ENCODE peak calls at places on chromosomes 3 and 15, in six cellular contexts. Y is pancreas, C is kidney, I is GM06990, F is psoas muscle, W is IMR-90. X is an unnamed sample.

GRCh38 chr15:80615783-80616391 is 79.2 kb upstream of the ABHD17C start:
- DNase-seq in Y (peak; percentile 40), C (peak; percentile 81), I (no peak), F (peak; percentile 57), W (peak; percentile 66), X (peak; percentile 5)

GRCh38 chr15:98425173-98425572 is 223.2 kb upstream of the IGF1R start:
- DNase-seq in Y (no peak), C (no peak), I (no peak), F (no peak), W (no peak), X (no peak)

GRCh38 chr3:158098834-158099424 is 7.3 kb downstream of the SHOX2 start:
- DNase-seq in Y (no peak), C (no peak), I (no peak), F (no peak), W (no peak), X (no peak)

GRCh38 chr15:101143321-101143720 is 108.5 kb downstream of the CHSY1 start:
- DNase-seq in Y (no peak), C (no peak), I (no peak), F (no peak), W (no peak), X (no peak)

GRCh38 chr3:193673845-193674244 is 80.8 kb downstream of the OPA1 start:
- DNase-seq in Y (no peak), C (no peak), I (no peak), F (no peak), W (no peak), X (no peak)

GRCh38 chr15:48759921-48760320 is 50.9 kb downstream of the CEP152 start:
- DNase-seq in Y (no peak), C (no peak), I (no peak), F (no peak), W (no peak), X (no peak)

GRCh38 chr3:108406661-108407206 is 103.7 kb downstream of the MYH15 start:
- DNase-seq in Y (peak; percentile 36), C (no peak), I (peak; percentile 33), F (no peak), W (peak; percentile 56), X (no peak)

GRCh38 chr3:179943097-179943880 is 93.4 kb downstream of the PEX5L start:
- DNase-seq in Y (no peak), C (no peak), I (no peak), F (no peak), W (no peak), X (no peak)

GRCh38 chr3:186839874-186840641 is 2.5 kb upstream of the ADIPOQ start:
- DNase-seq in Y (no peak), C (peak; percentile 81), I (no peak), F (no peak), W (no peak), X (peak; percentile 70)

GRCh38 chr3:13214847-13215472 is 141.7 kb upstream of the IQSEC1 start:
- DNase-seq in Y (no peak), C (peak; percentile 18), I (no peak), F (no peak), W (no peak), X (no peak)

GRCh38 chr3:130828931-130829574 is 64.8 kb upstream of the ATP2C1 start:
- DNase-seq in Y (no peak), C (no peak), I (no peak), F (no peak), W (no peak), X (no peak)

GRCh38 chr3:138398791-138399575 is 35.4 kb upstream of the ESYT3 start:
- DNase-seq in Y (peak; percentile 42), C (no peak), I (no peak), F (no peak), W (no peak), X (no peak)

GRCh38 chr3:105238367-105238766 is 128.3 kb upstream of the ALCAM start:
- DNase-seq in Y (no peak), C (no peak), I (no peak), F (no peak), W (no peak), X (no peak)

GRCh38 chr3:15967577-15967976 is 169.8 kb upstream of the ANKRD28 start:
- DNase-seq in Y (no peak), C (no peak), I (no peak), F (no peak), W (no peak), X (no peak)

GRCh38 chr15:58441376-58442070 is 9.7 kb downstream of the LIPC start:
- DNase-seq in Y (no peak), C (no peak), I (no peak), F (no peak), W (peak; percentile 87), X (no peak)

GRCh38 chr3:169250000-169250399 is 413.5 kb downstream of the MECOM start:
- DNase-seq in Y (no peak), C (no peak), I (no peak), F (no peak), W (no peak), X (no peak)

GRCh38 chr15:38041576-38041975 is 107.1 kb downstream of the TMCO5A start:
- DNase-seq in Y (no peak), C (no peak), I (no peak), F (no peak), W (peak; percentile 77), X (no peak)

GRCh38 chr15:63089260-63090043 is 32.2 kb upstream of the LACTB start:
- DNase-seq in Y (no peak), C (no peak), I (no peak), F (peak; percentile 31), W (peak; percentile 97), X (peak; percentile 69)

DNA sequence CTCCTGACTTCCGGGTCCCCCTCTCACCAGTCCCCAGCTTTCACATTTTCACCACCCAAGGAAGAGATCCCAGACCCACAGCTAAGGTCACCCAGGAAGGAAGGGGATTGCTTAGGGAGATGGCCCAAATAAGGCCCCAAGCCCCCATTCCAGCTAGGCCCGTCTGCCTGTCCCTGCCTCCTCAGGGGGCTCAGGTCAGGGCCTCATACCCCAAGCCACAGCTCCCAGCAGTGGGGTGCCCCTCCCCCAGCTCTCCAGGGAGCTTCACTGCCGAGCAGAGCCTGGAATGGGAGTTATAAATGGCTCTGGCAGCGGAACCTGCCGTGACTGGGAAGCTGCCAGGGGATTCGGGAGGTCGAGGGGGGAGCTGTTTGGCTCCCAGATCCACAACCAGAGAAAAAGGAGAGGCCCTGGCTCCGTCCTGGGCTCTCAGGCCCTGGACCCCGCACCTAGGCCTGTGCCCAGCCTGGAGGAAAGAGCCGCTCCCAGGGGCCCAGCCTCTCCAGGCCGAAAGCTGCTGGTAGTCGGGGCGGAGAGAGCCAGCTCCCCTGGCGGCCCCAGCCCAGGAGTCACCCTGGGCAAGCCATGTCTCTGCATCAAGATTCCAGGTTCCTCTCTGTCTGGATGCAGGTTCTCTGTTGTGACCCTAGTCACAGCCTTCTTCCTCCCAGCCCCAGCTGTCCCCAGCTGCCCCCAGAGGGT is 550 bp downstream of the CCDC9B start:
- DNase-seq in Y (peak; percentile 72), C (peak; percentile 90), I (no peak), F (peak; percentile 85), W (peak; percentile 73), X (no peak)
- H3K4me3 ChIP-seq in Y (peak overlapping the region; percentile 35), C (peak overlapping the region; percentile 28), I (no peak overlapping the region), F (peak overlapping the region; percentile 66), W (peak overlapping the region; percentile 45), X (peak overlapping the region; percentile 36)

GRCh38 chr3:165854696-165855095 is 17.5 kb upstream of the BCHE start:
- DNase-seq in Y (no peak), C (no peak), I (no peak), F (no peak), W (no peak), X (no peak)
- TF ChIP-seq CTCF in Y (peak; percentile 59), C (peak; percentile 31), I (peak; percentile 50), F (peak; percentile 45), W (peak; percentile 46), X (peak; percentile 44)

DNA sequence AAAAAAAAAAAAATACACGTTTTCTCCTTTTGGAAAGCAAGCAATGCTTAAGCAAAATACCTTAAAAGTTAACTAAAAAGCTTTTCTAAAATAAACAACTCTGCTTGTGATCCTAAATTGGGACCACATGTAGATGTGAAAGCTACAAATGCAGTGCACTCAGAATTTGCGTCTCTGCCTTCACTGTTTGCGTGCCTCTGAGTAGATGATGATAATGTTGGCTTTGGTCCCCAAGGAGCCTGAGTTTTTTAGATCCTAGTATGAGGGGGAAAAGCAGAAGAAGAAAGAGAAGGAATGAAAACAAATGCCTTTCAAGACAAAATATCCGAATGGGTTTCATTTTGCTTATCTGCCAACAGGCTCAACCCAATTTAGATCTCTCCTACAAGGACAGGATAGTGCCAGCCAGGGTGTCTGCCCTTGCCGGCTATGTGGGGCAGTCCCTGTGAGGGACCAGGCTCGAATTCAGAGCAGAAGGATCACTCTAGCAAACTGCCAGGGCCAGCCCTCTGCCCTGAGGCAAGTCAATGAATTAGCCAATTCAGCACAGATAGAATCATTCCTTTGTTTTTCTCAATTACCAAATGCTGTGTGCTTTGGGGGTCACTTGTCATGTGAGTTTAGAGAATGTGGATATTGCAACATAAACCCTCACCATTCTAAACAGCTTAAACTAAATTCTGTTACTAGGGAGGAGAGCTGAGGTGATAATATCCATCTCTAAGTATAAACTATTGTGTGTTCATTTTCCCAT is 28.5 kb downstream of the SCG5 start:
- DNase-seq in Y (no peak), C (no peak), I (no peak), F (no peak), W (peak; percentile 45), X (no peak)
- H3K4me3 ChIP-seq in Y (no peak overlapping the region), C (no peak overlapping the region), I (no peak overlapping the region), F (no peak overlapping the region), W (no peak overlapping the region), X (no peak overlapping the region)

GRCh38 chr3:62558549-62559112 is 185.3 kb upstream of the FEZF2 start:
- DNase-seq in Y (no peak), C (no peak), I (no peak), F (no peak), W (peak; percentile 13), X (no peak)
- TF ChIP-seq CTCF in Y (peak; percentile 9), C (no peak), I (peak; percentile 57), F (peak; percentile 6), W (peak; percentile 50), X (peak; percentile 73)

GRCh38 chr3:159112724-159113123 is 310.9 kb downstream of the MFSD1 start:
- DNase-seq in Y (no peak), C (no peak), I (no peak), F (no peak), W (no peak), X (no peak)

GRCh38 chr3:159114582-159114981 is 312.7 kb downstream of the MFSD1 start:
- DNase-seq in Y (no peak), C (no peak), I (no peak), F (no peak), W (no peak), X (no peak)

DNA sequence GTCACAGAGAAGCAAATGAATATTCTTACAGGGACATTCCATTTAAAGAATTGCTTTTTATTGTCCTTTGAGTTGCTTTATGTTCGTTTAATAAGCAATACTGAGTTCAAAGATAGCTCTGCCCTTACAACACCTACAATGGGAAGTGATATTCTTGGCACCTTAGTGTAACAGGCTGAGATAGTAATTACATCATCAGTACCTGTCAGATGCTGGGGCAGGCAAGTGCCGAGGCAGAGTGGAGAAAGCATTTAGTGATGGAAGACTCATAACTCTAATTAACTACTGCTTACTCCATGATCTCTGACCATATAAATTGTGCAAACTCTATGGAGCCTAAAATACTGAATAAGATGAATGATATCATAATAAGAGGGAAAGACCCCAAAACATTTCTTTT is 311.6 kb downstream of the MFSD1 start:
- DNase-seq in Y (no peak), C (no peak), I (no peak), F (no peak), W (no peak), X (no peak)
- H3K4me3 ChIP-seq in Y (no peak overlapping the region), C (no peak overlapping the region), I (no peak overlapping the region), F (no peak overlapping the region), W (no peak overlapping the region), X (no peak overlapping the region)

GRCh38 chr15:49876401-49877038 is 242.5 kb downstream of the ATP8B4 start:
- DNase-seq in Y (peak; percentile 28), C (no peak), I (no peak), F (no peak), W (no peak), X (no peak)
- TF ChIP-seq CTCF in Y (peak; percentile 39), C (peak; percentile 12), I (peak; percentile 49), F (no peak), W (peak; percentile 32), X (no peak)

X was measured in astrocyte of the cerebellum.